ENCODE peak calls at places on chromosome 15, in six cellular contexts. I is H1, G is breast epithelium, L is body of pancreas, S is transverse colon, F is uterus. V is an unnamed sample.

GRCh38 chr15:48060396-48060795 is 60.4 kb upstream of the SLC24A5 start:
- DNase-seq in G (no peak), F (no peak), L (no peak), I (no peak), S (no peak), V (no peak)

GRCh38 chr15:90799639-90800038 is 68.7 kb upstream of the FURIN start:
- DNase-seq in F (no peak), S (no peak), L (no peak), G (no peak), I (no peak), V (no peak)

GRCh38 chr15:67242665-67243064 is 11.8 kb downstream of the AAGAB start:
- DNase-seq in S (no peak), F (no peak), G (no peak), I (no peak), L (no peak), V (no peak)

GRCh38 chr15:85825719-85826118 is 31.0 kb upstream of the KLHL25 start:
- DNase-seq in F (no peak), L (no peak), I (no peak), G (peak; percentile 41), S (no peak), V (no peak)

GRCh38 chr15:101046826-101047225 is 127.7 kb downstream of the LRRK1 start:
- DNase-seq in I (no peak), F (peak; percentile 17), L (peak; percentile 5), G (no peak), S (peak; percentile 2), V (peak; percentile 64)

GRCh38 chr15:92430067-92430435 is 36.4 kb downstream of the ST8SIA2 start:
- DNase-seq in I (no peak), L (no peak), F (no peak), S (no peak), G (no peak), V (no peak)

GRCh38 chr15:81484076-81484475 is 110.1 kb upstream of the TMC3 start:
- DNase-seq in G (no peak), I (no peak), S (no peak), F (no peak), L (no peak), V (no peak)

GRCh38 chr15:90412356-90413194 is 24.5 kb downstream of the IQGAP1 start:
- DNase-seq in L (peak; percentile 20), I (no peak), S (peak; percentile 66), F (no peak), G (peak; percentile 68), V (no peak)

GRCh38 chr15:98776607-98777281 is 128.4 kb downstream of the IGF1R start:
- DNase-seq in L (peak; percentile 58), G (peak; percentile 71), I (no peak), F (no peak), S (no peak), V (no peak)

GRCh38 chr15:47431501-47431900 is 285.8 kb upstream of the SEMA6D start:
- DNase-seq in G (no peak), I (no peak), S (no peak), F (no peak), L (no peak), V (no peak)

GRCh38 chr15:51095681-51096331 is 1.1 kb upstream of the TNFAIP8L3 start:
- DNase-seq in I (no peak), G (no peak), L (no peak), S (no peak), F (no peak), V (no peak)

GRCh38 chr15:35657679-35658201 is 111.8 kb upstream of the DPH6 start:
- DNase-seq in L (no peak), F (no peak), I (no peak), S (no peak), G (no peak), V (no peak)

DNA sequence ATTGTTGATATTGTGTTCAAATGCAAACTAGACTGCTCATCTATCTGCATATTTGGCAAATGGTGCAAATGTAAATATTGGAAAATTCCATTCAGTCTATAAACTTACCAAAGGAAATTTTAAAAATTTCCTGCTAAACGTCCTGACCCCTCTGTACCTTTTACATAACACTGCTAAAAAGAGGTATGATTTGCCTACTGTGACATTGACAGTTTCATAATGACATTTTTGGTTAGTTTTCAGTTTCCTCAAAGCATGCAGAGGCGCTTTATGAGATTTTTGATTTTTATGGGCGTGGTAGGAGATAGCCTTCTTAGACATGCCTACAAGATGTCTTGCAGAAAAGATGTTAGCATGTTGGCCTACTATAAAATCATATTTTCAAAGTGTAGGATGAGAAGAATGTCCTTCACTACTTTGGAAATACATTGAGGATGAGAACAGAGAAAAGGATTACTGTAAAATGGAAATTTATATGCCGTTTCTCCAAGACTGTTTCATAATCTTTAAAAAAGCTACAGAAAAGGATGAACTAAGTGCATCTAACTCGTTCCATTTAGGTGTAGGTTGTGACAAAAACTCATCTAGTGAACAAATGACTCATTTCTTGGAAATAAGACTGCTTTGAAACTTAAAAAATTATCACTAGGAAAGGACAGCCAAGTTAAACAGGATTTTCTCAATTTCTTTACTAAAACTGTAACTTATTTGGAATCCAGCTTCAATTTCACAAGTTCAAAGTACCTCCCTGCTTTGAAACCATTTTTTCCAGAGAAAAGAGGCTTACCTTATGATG is 14.5 kb upstream of the ISLR start:
- DNase-seq in S (no peak), I (no peak), F (no peak), L (no peak), G (no peak), V (no peak)
- TF ChIP-seq POLR2A in S (no peak), I (no peak), F (no peak), L (no peak), G (no peak), V (no peak)

GRCh38 chr15:40379853-40380252 is 2.7 kb upstream of the KNSTRN start:
- DNase-seq in G (peak; percentile 78), F (peak; percentile 38), L (peak; percentile 29), S (peak; percentile 34), I (no peak), V (no peak)

GRCh38 chr15:40380636-40381035 is 1.9 kb upstream of the KNSTRN start:
- DNase-seq in S (no peak), L (no peak), F (no peak), I (no peak), G (no peak), V (no peak)

GRCh38 chr15:40377606-40378005 is 4.9 kb upstream of the KNSTRN start:
- DNase-seq in I (no peak), S (no peak), L (no peak), G (no peak), F (no peak), V (no peak)

GRCh38 chr15:40381818-40382529 is 547 bp upstream of the KNSTRN start:
- DNase-seq in I (no peak), G (no peak), L (no peak), S (no peak), F (no peak), V (no peak)

GRCh38 chr15:40379374-40379773 is 3.1 kb upstream of the KNSTRN start:
- DNase-seq in L (no peak), G (no peak), F (no peak), I (no peak), S (no peak), V (no peak)
- H3K27ac ChIP-seq in L (no peak overlapping the region), G (no peak overlapping the region), F (no peak overlapping the region), I (no peak overlapping the region), S (no peak overlapping the region), V (no peak overlapping the region)

GRCh38 chr15:88693191-88693590 is 54.4 kb downstream of the ISG20 start:
- DNase-seq in I (no peak), S (no peak), F (no peak), L (no peak), G (no peak), V (peak; percentile 47)

GRCh38 chr15:88695046-88695445 is 56.2 kb downstream of the ISG20 start:
- DNase-seq in S (no peak), G (no peak), L (no peak), F (no peak), I (no peak), V (no peak)

GRCh38 chr15:88699861-88700260 is 61.0 kb downstream of the ISG20 start:
- DNase-seq in S (no peak), G (no peak), I (no peak), F (no peak), L (no peak), V (no peak)

GRCh38 chr15:88697276-88697675 is 58.5 kb downstream of the ISG20 start:
- DNase-seq in L (no peak), G (no peak), S (no peak), I (no peak), F (no peak), V (no peak)

DNA sequence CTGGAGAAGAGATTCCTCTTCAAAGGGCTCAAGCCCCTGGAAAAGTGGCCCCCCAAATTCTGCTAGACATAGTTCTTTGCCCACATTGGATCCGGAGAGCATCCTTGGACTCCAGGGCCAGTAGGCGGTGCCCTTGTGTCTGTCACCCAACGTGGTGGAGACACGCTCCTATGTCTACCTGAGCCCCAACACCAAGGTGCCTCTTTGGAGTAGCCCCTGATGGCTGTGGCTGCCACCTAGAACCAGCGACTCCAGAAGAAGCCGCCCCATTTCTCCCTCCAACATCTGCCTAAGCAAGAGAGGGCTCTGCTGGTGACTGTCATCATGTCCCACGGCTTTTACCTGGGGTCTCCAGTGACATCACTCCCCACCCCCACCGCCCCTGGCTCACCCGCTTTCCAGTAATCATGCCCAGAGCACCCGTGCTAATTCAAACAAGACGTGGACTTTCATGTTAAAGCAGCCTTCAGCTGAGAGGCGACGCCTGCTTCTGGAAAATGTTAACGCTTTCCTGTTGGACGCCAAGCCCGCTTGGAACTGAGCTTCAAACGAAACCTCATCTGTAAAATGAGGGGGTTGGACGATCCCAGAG is 56.9 kb downstream of the ISG20 start:
- DNase-seq in L (no peak), I (no peak), S (no peak), G (no peak), F (no peak), V (no peak)
- H3K27me3 ChIP-seq in L (no peaks in the 10 kb centered on the region), I (no peaks in the 10 kb centered on the region), S (no peaks in the 10 kb centered on the region), G (no peaks in the 10 kb centered on the region), F (no peaks in the 10 kb centered on the region), V (no peaks in the 10 kb centered on the region)

GRCh38 chr15:71319935-71320334 is 204.7 kb downstream of the THSD4 start:
- DNase-seq in L (no peak), I (no peak), G (no peak), S (no peak), F (no peak), V (no peak)
- TF ChIP-seq POLR2A in L (no peak), I (no peak), G (no peak), S (no peak), F (no peak), V (no peak)

DNA sequence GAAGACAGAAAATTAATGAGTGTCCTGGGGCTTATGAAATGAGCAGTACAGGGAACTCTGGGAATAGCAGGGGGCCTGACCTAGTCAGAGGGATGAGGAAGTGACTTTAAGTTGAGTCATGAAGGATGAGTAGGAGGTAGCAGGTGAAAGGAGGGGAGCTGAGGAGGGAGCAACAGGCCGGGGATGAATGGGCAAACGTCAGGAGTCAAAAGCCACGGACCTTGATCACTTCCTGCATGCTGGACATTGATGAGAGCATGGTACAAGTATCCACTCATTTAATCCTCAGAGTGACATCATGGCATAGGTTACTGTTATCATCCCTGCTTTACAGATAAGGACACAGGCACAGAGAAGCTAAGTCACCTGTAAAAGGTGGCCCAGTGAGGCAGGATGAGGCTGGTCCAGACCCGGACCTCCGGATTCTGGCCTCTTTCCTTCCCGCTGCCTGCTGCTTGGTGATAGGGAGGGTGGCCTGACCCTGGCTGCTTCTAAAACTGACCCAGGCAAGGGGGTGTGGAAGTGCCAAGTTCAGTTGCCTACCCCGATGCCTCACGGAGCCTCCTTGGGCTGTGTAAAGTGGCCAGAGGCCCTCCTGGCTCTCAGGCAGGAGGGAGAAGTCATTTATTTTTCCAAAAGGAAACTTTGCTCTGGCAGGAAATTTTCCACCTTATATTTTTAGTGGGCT is 7.6 kb downstream of the CORO2B start:
- DNase-seq in I (no peak), S (no peak), F (peak; percentile 55), L (no peak), G (no peak), V (no peak)
- H3K27ac ChIP-seq in I (no peak overlapping the region), S (no peak overlapping the region), F (peak overlapping the region; percentile 33), L (no peak overlapping the region), G (peak overlapping the region; percentile 80), V (no peak overlapping the region)